ENCODE peak calls at places on chromosomes 1 and 21, in six cellular contexts. X is psoas muscle; F is pancreas; U is RWPE2; C is GM23338; T is CD8-positive, alpha-beta memory T cell. Q is an unnamed sample.

GRCh38 chr1:186236921-186237320 is 138.1 kb downstream of the TPR start:
- DNase-seq in X (no peak), F (no peak), U (no peak), C (no peak), T (no peak), Q (no peak)

GRCh38 chr1:38587734-38588133 is 271.8 kb downstream of the RRAGC start:
- DNase-seq in X (peak; percentile 57), F (no peak), U (no peak), C (no peak), T (no peak), Q (no peak)

GRCh38 chr1:155261401-155261887 is 716 bp downstream of the SCAMP3 start:
- DNase-seq in X (peak; percentile 59), F (peak; percentile 56), U (no peak), C (no peak), T (no peak), Q (no peak)

GRCh38 chr1:205172729-205173366 is 38.7 kb downstream of the DSTYK start:
- DNase-seq in X (no peak), F (no peak), U (no peak), C (no peak), T (no peak), Q (no peak)

GRCh38 chr1:55127827-55128343 is 87.3 kb downstream of the USP24 start:
- DNase-seq in X (no peak), F (no peak), U (no peak), C (no peak), T (no peak), Q (no peak)

GRCh38 chr21:45531393-45532215 is 10.6 kb downstream of the SLC19A1 start:
- DNase-seq in X (peak; percentile 42), F (peak; percentile 22), U (peak; percentile 69), C (no peak), T (peak; percentile 43), Q (no peak)

GRCh38 chr1:178192686-178193085 is 98.8 kb downstream of the RASAL2 start:
- DNase-seq in X (no peak), F (peak; percentile 28), U (no peak), C (no peak), T (no peak), Q (no peak)

GRCh38 chr1:106536741-106537140 is 519.7 kb upstream of the PRMT6 start:
- DNase-seq in X (no peak), F (no peak), U (no peak), C (no peak), T (no peak), Q (no peak)

GRCh38 chr1:154178006-154178405 is 13.9 kb downstream of the TPM3 start:
- DNase-seq in X (no peak), F (no peak), U (no peak), C (no peak), T (no peak), Q (no peak)

GRCh38 chr1:247332901-247333361 is 1.3 kb upstream of the ZNF496 start:
- DNase-seq in X (peak; percentile 61), F (peak; percentile 33), U (no peak), C (peak; percentile 30), T (no peak), Q (no peak)

GRCh38 chr1:29388170-29388569 is 151.8 kb downstream of the PTPRU start:
- DNase-seq in X (no peak), F (no peak), U (no peak), C (no peak), T (no peak), Q (no peak)

GRCh38 chr1:224430511-224431113 is 4.0 kb downstream of the WDR26 start:
- DNase-seq in X (no peak), F (no peak), U (no peak), C (no peak), T (no peak), Q (no peak)

GRCh38 chr1:221567859-221568507 is 173.9 kb downstream of the DUSP10 start:
- DNase-seq in X (no peak), F (no peak), U (no peak), C (no peak), T (no peak), Q (no peak)

GRCh38 chr1:210438928-210439841 is 110.5 kb downstream of the HHAT start:
- DNase-seq in X (no peak), F (no peak), U (no peak), C (no peak), T (no peak), Q (no peak)

GRCh38 chr1:16181887-16182719 is 26.2 kb upstream of the EPHA2 start:
- DNase-seq in X (peak; percentile 90), F (peak; percentile 57), U (peak; percentile 92), C (peak; percentile 90), T (no peak), Q (no peak)

GRCh38 chr21:16159213-16159970 is 429.6 kb downstream of the USP25 start:
- DNase-seq in X (no peak), F (no peak), U (no peak), C (no peak), T (no peak), Q (no peak)

GRCh38 chr1:119159963-119160362 is 19.5 kb upstream of the WARS2 start:
- DNase-seq in X (no peak), F (no peak), U (no peak), C (no peak), T (no peak), Q (no peak)

GRCh38 chr1:227952374-227953021 is 4.8 kb upstream of the WNT9A start:
- DNase-seq in X (no peak), F (no peak), U (peak; percentile 8), C (no peak), T (peak; percentile 41), Q (no peak)

GRCh38 chr21:42118901-42119300 is 47.8 kb downstream of the UMODL1 start:
- DNase-seq in X (peak; percentile 39), F (peak; percentile 18), U (no peak), C (no peak), T (no peak), Q (no peak)

GRCh38 chr1:157095551-157095950 is 4.1 kb downstream of the ETV3L start:
- DNase-seq in X (no peak), F (no peak), U (no peak), C (no peak), T (no peak), Q (no peak)

GRCh38 chr1:31127266-31127665 is 61.7 kb upstream of the PUM1 start:
- DNase-seq in X (no peak), F (no peak), U (no peak), C (no peak), T (no peak), Q (no peak)

GRCh38 chr21:31580866-31581276 is 78.6 kb upstream of the SOD1 start:
- DNase-seq in X (peak; percentile 64), F (peak; percentile 47), U (no peak), C (peak; percentile 86), T (peak; percentile 74), Q (peak; percentile 73)

GRCh38 chr1:14108356-14109275 is 408.6 kb downstream of the PRDM2 start:
- DNase-seq in X (no peak), F (peak; percentile 64), U (no peak), C (no peak), T (no peak), Q (no peak)

GRCh38 chr1:218785928-218786327 is 387.8 kb upstream of the LYPLAL1 start:
- DNase-seq in X (peak; percentile 51), F (peak; percentile 14), U (no peak), C (no peak), T (no peak), Q (no peak)

GRCh38 chr1:231796141-231796540 is 169.6 kb downstream of the DISC1 start:
- DNase-seq in X (no peak), F (no peak), U (no peak), C (no peak), T (no peak), Q (no peak)

DNA sequence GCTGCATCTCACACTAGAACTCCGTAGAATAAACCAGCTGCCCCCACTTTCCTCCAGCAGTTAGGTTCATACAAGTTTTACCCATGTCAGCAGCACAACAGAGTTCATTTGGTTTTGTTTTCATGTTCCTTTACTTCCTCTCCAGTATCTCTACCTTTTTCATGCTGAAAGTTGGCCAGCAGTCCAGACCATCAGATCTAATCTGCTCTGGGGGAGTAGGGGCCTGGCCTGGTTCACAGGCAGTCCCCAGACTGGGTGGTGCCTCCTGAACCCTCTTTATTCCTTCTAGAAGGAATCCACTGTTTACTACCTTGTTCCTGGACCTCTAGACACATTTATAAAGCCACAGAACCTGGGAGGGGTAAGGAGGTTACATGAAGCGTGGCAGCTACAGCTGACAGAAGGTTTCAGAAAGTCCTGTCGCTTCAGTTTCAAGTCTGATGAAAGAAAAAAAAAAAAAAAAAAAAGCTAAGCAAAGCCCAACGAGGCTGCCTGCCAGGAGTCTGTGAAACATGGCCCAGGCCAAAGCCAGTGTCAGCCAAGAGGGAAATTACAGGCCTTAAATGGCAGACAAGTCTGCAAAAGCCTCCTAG is 184.6 kb upstream of the JUN start:
- DNase-seq in X (peak; percentile 93), F (peak; percentile 89), U (no peak), C (no peak), T (no peak), Q (no peak)
- H3K27ac ChIP-seq in X (peak overlapping the region; percentile 97), F (peak overlapping the region; percentile 80), U (no peak overlapping the region), C (no peak overlapping the region), T (peak overlapping the region; percentile 56), Q (peak overlapping the region; percentile 62)

DNA sequence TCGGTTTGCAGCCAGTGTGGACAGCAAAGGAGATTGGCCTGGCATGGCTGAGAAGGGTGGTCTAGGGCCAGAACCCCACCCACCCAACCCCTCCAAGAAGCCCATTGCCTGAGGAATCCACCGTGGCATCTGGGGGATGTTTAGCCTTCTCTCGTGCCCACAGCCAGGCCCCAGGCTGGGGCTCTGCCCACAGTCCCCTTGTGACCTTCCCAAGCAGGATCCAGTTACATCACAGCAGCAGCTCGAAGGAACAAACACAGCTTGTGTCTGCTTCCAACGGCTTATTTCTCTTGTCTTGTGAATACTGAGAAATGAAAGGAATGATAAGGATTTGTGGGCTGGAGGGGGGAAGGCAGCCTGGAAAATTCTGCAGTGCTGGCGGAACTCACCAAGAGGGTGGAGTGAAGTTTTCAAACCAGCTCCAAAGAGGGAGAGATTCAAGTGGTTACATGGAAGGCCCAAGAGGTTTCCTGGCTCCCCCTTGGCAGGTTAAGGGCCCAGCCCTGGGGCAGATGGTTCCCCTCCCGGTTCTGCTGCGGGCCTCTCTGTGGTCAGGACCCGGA is 61.6 kb downstream of the DHRS3 start:
- DNase-seq in X (peak; percentile 81), F (peak; percentile 23), U (peak; percentile 28), C (peak; percentile 49), T (no peak), Q (no peak)
- H3K27ac ChIP-seq in X (peak overlapping the region; percentile 84), F (no peak overlapping the region), U (no peak overlapping the region), C (no peak overlapping the region), T (no peak overlapping the region), Q (no peak overlapping the region)

GRCh38 chr1:87880098-87880746 is 551.5 kb downstream of the LMO4 start:
- DNase-seq in X (no peak), F (no peak), U (no peak), C (no peak), T (no peak), Q (no peak)
- H3K27ac ChIP-seq in X (no peak overlapping the region), F (no peak overlapping the region), U (no peak overlapping the region), C (no peak overlapping the region), T (no peak overlapping the region), Q (no peak overlapping the region)

GRCh38 chr1:9629445-9630201 is 21.9 kb upstream of the PIK3CD start:
- DNase-seq in X (peak; percentile 73), F (no peak), U (no peak), C (no peak), T (peak; percentile 83), Q (peak; percentile 74)

GRCh38 chr1:9626201-9626608 is 25.3 kb upstream of the PIK3CD start:
- DNase-seq in X (no peak), F (no peak), U (no peak), C (no peak), T (no peak), Q (no peak)

GRCh38 chr1:9631613-9632012 is 19.9 kb upstream of the PIK3CD start:
- DNase-seq in X (no peak), F (no peak), U (no peak), C (no peak), T (no peak), Q (no peak)

GRCh38 chr1:9630331-9631081 is 21.0 kb upstream of the PIK3CD start:
- DNase-seq in X (no peak), F (no peak), U (no peak), C (no peak), T (no peak), Q (peak; percentile 33)

GRCh38 chr1:9628541-9629444 is 22.7 kb upstream of the PIK3CD start:
- DNase-seq in X (no peak), F (no peak), U (no peak), C (no peak), T (peak; percentile 82), Q (peak; percentile 76)
- H3K27ac ChIP-seq in X (no peak overlapping the region), F (no peak overlapping the region), U (no peak overlapping the region), C (no peak overlapping the region), T (peak overlapping the region; percentile 43), Q (peak overlapping the region; percentile 83)

Q was measured in CD4-positive, alpha-beta T cell.